ENCODE peak calls at places on chromosomes 12 and 14, in five cellular contexts. One of them, this sample, is unnamed.

GRCh38 chr14:78403278-78403815 is 233.2 kb downstream of the NRXN3 start:
- DNase-seq in type B pancreatic cell: no peak
- DNase-seq in left lung: no peak
- DNase-seq in lower leg skin: no peak
- DNase-seq in mesothelial cell of epicardium: no peak
- DNase-seq in this sample: no peak

GRCh38 chr14:38723277-38723676 is 379.8 kb downstream of the SEC23A start:
- DNase-seq in type B pancreatic cell: no peak
- DNase-seq in left lung: no peak
- DNase-seq in lower leg skin: no peak
- DNase-seq in mesothelial cell of epicardium: no peak
- DNase-seq in this sample: no peak

GRCh38 chr12:118063567-118064391 is 2.8 kb upstream of the WSB2 start:
- DNase-seq in type B pancreatic cell: no peak
- DNase-seq in left lung: no peak
- DNase-seq in lower leg skin: no peak
- DNase-seq in mesothelial cell of epicardium: no peak
- DNase-seq in this sample: no peak

GRCh38 chr12:130984183-130985058 is 30.7 kb downstream of the ADGRD1 start:
- DNase-seq in type B pancreatic cell: no peak
- DNase-seq in left lung: no peak
- DNase-seq in lower leg skin: no peak
- DNase-seq in mesothelial cell of epicardium: no peak
- DNase-seq in this sample: no peak

GRCh38 chr12:15829949-15830348 is 40.8 kb upstream of the EPS8 start:
- DNase-seq in type B pancreatic cell: no peak
- DNase-seq in left lung: no peak
- DNase-seq in lower leg skin: no peak
- DNase-seq in mesothelial cell of epicardium: no peak
- DNase-seq in this sample: no peak

GRCh38 chr12:96295532-96296160 is 101.5 kb downstream of the ELK3 start:
- DNase-seq in type B pancreatic cell: no peak
- DNase-seq in left lung: no peak
- DNase-seq in lower leg skin: no peak
- DNase-seq in mesothelial cell of epicardium: no peak
- DNase-seq in this sample: no peak

GRCh38 chr14:50001999-50002925 is 109.4 kb downstream of the ARF6 start:
- DNase-seq in type B pancreatic cell: no peak
- DNase-seq in left lung: peak; percentile 49
- DNase-seq in lower leg skin: no peak
- DNase-seq in mesothelial cell of epicardium: no peak
- DNase-seq in this sample: no peak

GRCh38 chr14:79044894-79045624 is 874.9 kb downstream of the NRXN3 start:
- DNase-seq in type B pancreatic cell: no peak
- DNase-seq in left lung: no peak
- DNase-seq in lower leg skin: peak; percentile 43
- DNase-seq in mesothelial cell of epicardium: no peak
- DNase-seq in this sample: no peak

GRCh38 chr12:94427520-94428381 is 31.9 kb downstream of the CEP83 start:
- DNase-seq in type B pancreatic cell: no peak
- DNase-seq in left lung: peak; percentile 44
- DNase-seq in lower leg skin: no peak
- DNase-seq in mesothelial cell of epicardium: no peak
- DNase-seq in this sample: no peak

GRCh38 chr12:112121780-112122565 is 3.4 kb upstream of the TRAFD1 start:
- DNase-seq in type B pancreatic cell: no peak
- DNase-seq in left lung: peak; percentile 83
- DNase-seq in lower leg skin: peak; percentile 56
- DNase-seq in mesothelial cell of epicardium: no peak
- DNase-seq in this sample: no peak

GRCh38 chr12:90502070-90502469 is 452.9 kb downstream of the CCER1 start:
- DNase-seq in type B pancreatic cell: no peak
- DNase-seq in left lung: no peak
- DNase-seq in lower leg skin: no peak
- DNase-seq in mesothelial cell of epicardium: no peak
- DNase-seq in this sample: no peak

GRCh38 chr12:115174928-115175327 is 491.0 kb upstream of the TBX3 start:
- DNase-seq in type B pancreatic cell: no peak
- DNase-seq in left lung: no peak
- DNase-seq in lower leg skin: no peak
- DNase-seq in mesothelial cell of epicardium: no peak
- DNase-seq in this sample: no peak

GRCh38 chr14:55255979-55256378 is 15.2 kb upstream of the FBXO34 start:
- DNase-seq in type B pancreatic cell: no peak
- DNase-seq in left lung: no peak
- DNase-seq in lower leg skin: no peak
- DNase-seq in mesothelial cell of epicardium: no peak
- DNase-seq in this sample: no peak

GRCh38 chr14:60757617-60758016 is 23.1 kb downstream of the MNAT1 start:
- DNase-seq in type B pancreatic cell: no peak
- DNase-seq in left lung: no peak
- DNase-seq in lower leg skin: no peak
- DNase-seq in mesothelial cell of epicardium: no peak
- DNase-seq in this sample: no peak

GRCh38 chr14:55477680-55478079 is 37.3 kb upstream of the TBPL2 start:
- DNase-seq in type B pancreatic cell: no peak
- DNase-seq in left lung: no peak
- DNase-seq in lower leg skin: no peak
- DNase-seq in mesothelial cell of epicardium: no peak
- DNase-seq in this sample: no peak

GRCh38 chr14:99267871-99268775 is 3.9 kb downstream of the BCL11B start:
- DNase-seq in type B pancreatic cell: no peak
- DNase-seq in left lung: no peak
- DNase-seq in lower leg skin: no peak
- DNase-seq in mesothelial cell of epicardium: no peak
- DNase-seq in this sample: no peak

GRCh38 chr14:68084256-68084655 is 264.7 kb downstream of the RAD51B start:
- DNase-seq in type B pancreatic cell: no peak
- DNase-seq in left lung: no peak
- DNase-seq in lower leg skin: no peak
- DNase-seq in mesothelial cell of epicardium: no peak
- DNase-seq in this sample: no peak

GRCh38 chr12:104250366-104251125 is 35.0 kb downstream of the TXNRD1 start:
- DNase-seq in type B pancreatic cell: no peak
- DNase-seq in left lung: no peak
- DNase-seq in lower leg skin: no peak
- DNase-seq in mesothelial cell of epicardium: no peak
- DNase-seq in this sample: no peak

GRCh38 chr12:25852792-25853191 is 105.7 kb upstream of the RASSF8 start:
- DNase-seq in type B pancreatic cell: no peak
- DNase-seq in left lung: no peak
- DNase-seq in lower leg skin: no peak
- DNase-seq in mesothelial cell of epicardium: no peak
- DNase-seq in this sample: no peak

GRCh38 chr12:27163048-27163715 is 80.8 kb upstream of the C12orf71 start:
- DNase-seq in type B pancreatic cell: no peak
- DNase-seq in left lung: no peak
- DNase-seq in lower leg skin: no peak
- DNase-seq in mesothelial cell of epicardium: no peak
- DNase-seq in this sample: no peak

GRCh38 chr12:121114806-121115205 is 17.9 kb upstream of the P2RX7 start:
- DNase-seq in type B pancreatic cell: no peak
- DNase-seq in left lung: no peak
- DNase-seq in lower leg skin: no peak
- DNase-seq in mesothelial cell of epicardium: no peak
- DNase-seq in this sample: no peak

GRCh38 chr12:52258335-52258901 is 16.0 kb upstream of the KRT86 start:
- DNase-seq in type B pancreatic cell: no peak
- DNase-seq in left lung: no peak
- DNase-seq in lower leg skin: no peak
- DNase-seq in mesothelial cell of epicardium: no peak
- DNase-seq in this sample: no peak

GRCh38 chr12:77120695-77121094 is 55.3 kb upstream of the E2F7 start:
- DNase-seq in type B pancreatic cell: no peak
- DNase-seq in left lung: no peak
- DNase-seq in lower leg skin: no peak
- DNase-seq in mesothelial cell of epicardium: no peak
- DNase-seq in this sample: no peak

GRCh38 chr12:77120156-77120555 is 54.8 kb upstream of the E2F7 start:
- DNase-seq in type B pancreatic cell: no peak
- DNase-seq in left lung: no peak
- DNase-seq in lower leg skin: no peak
- DNase-seq in mesothelial cell of epicardium: no peak
- DNase-seq in this sample: no peak

GRCh38 chr12:77122661-77123060 is 57.3 kb upstream of the E2F7 start:
- DNase-seq in type B pancreatic cell: no peak
- DNase-seq in left lung: no peak
- DNase-seq in lower leg skin: no peak
- DNase-seq in mesothelial cell of epicardium: no peak
- DNase-seq in this sample: no peak

GRCh38 chr12:77122236-77122635 is 56.9 kb upstream of the E2F7 start:
- DNase-seq in type B pancreatic cell: no peak
- DNase-seq in left lung: no peak
- DNase-seq in lower leg skin: no peak
- DNase-seq in mesothelial cell of epicardium: no peak
- DNase-seq in this sample: no peak

GRCh38 chr12:77124767-77125166 is 59.4 kb upstream of the E2F7 start:
- DNase-seq in type B pancreatic cell: no peak
- DNase-seq in left lung: no peak
- DNase-seq in lower leg skin: no peak
- DNase-seq in mesothelial cell of epicardium: no peak
- DNase-seq in this sample: no peak
- TF ChIP-seq CTCF in type B pancreatic cell: no peak
- TF ChIP-seq CTCF in left lung: no peak
- TF ChIP-seq CTCF in lower leg skin: no peak
- TF ChIP-seq CTCF in mesothelial cell of epicardium: no peak
- TF ChIP-seq CTCF in this sample: no peak

GRCh38 chr14:105025429-105025828 is 4.5 kb upstream of the CDCA4 start:
- DNase-seq in type B pancreatic cell: no peak
- DNase-seq in left lung: no peak
- DNase-seq in lower leg skin: no peak
- DNase-seq in mesothelial cell of epicardium: no peak
- DNase-seq in this sample: no peak
- TF ChIP-seq CTCF in type B pancreatic cell: no peak
- TF ChIP-seq CTCF in left lung: no peak
- TF ChIP-seq CTCF in lower leg skin: no peak
- TF ChIP-seq CTCF in mesothelial cell of epicardium: no peak
- TF ChIP-seq CTCF in this sample: no peak

GRCh38 chr12:47407730-47408129 is 298.1 kb downstream of the RPAP3 start:
- DNase-seq in type B pancreatic cell: no peak
- DNase-seq in left lung: no peak
- DNase-seq in lower leg skin: no peak
- DNase-seq in mesothelial cell of epicardium: no peak
- DNase-seq in this sample: no peak
- TF ChIP-seq CTCF in type B pancreatic cell: no peak
- TF ChIP-seq CTCF in left lung: no peak
- TF ChIP-seq CTCF in lower leg skin: no peak
- TF ChIP-seq CTCF in mesothelial cell of epicardium: no peak
- TF ChIP-seq CTCF in this sample: no peak

GRCh38 chr12:29306267-29306666 is 74.7 kb downstream of the ERGIC2 start:
- DNase-seq in type B pancreatic cell: no peak
- DNase-seq in left lung: no peak
- DNase-seq in lower leg skin: no peak
- DNase-seq in mesothelial cell of epicardium: no peak
- DNase-seq in this sample: no peak

GRCh38 chr12:29306682-29307081 is 74.3 kb downstream of the ERGIC2 start:
- DNase-seq in type B pancreatic cell: no peak
- DNase-seq in left lung: no peak
- DNase-seq in lower leg skin: no peak
- DNase-seq in mesothelial cell of epicardium: no peak
- DNase-seq in this sample: no peak

GRCh38 chr12:29314421-29314820 is 66.6 kb downstream of the ERGIC2 start:
- DNase-seq in type B pancreatic cell: no peak
- DNase-seq in left lung: no peak
- DNase-seq in lower leg skin: no peak
- DNase-seq in mesothelial cell of epicardium: no peak
- DNase-seq in this sample: no peak

GRCh38 chr12:29310899-29311298 is 70.1 kb downstream of the ERGIC2 start:
- DNase-seq in type B pancreatic cell: no peak
- DNase-seq in left lung: no peak
- DNase-seq in lower leg skin: no peak
- DNase-seq in mesothelial cell of epicardium: no peak
- DNase-seq in this sample: no peak

DNA sequence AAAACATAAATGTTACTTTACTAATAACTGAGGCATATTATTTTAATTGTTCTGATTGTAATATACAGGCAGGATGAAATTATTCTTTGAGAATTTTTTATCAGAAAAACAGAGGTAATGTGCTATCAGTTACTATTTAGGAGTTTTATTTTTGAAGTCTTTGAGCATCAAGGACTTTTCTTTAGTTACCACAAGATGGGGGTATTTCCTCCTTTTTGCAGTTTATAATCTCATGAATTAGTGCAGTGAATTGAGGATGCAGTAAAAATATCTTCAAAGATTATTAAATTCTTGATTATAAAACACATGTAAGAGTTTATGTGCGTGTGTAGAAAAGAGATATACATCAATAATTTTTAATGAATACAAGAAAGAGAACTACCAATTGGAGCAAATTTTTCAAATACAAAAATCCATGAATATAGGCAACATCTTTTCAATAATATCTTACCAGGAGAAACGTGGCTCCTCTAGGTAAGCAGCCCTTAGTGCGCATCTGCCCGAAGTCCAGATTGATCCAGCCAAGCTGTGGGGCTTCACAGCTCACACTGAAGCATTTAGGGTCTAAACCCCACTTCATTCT is 71.6 kb downstream of the ERGIC2 start:
- DNase-seq in type B pancreatic cell: no peak
- DNase-seq in left lung: no peak
- DNase-seq in lower leg skin: no peak
- DNase-seq in mesothelial cell of epicardium: no peak
- DNase-seq in this sample: no peak
- TF ChIP-seq CTCF in type B pancreatic cell: peak; percentile 74
- TF ChIP-seq CTCF in left lung: no peak
- TF ChIP-seq CTCF in lower leg skin: no peak
- TF ChIP-seq CTCF in mesothelial cell of epicardium: peak; percentile 43
- TF ChIP-seq CTCF in this sample: peak; percentile 47

This sample was measured in CD14-positive monocyte.